ENCODE peak calls at places on chromosomes 16 and 17, in nine cellular contexts. F, H, G, B, L, D, I, T and K are unnamed samples. For H3K4me1, the result is how much of the 10 kb centered on the place peaks cover.

GRCh38 chr17:11814655-11815262 is 182.5 kb downstream of the ZNF18 start:
- DNase-seq in T (no peak), L (no peak), D (no peak), F (no peak), G (no peak), I (no peak), H (no peak), B (no peak), K (no peak)

GRCh38 chr17:64358261-64358788 is 32.3 kb downstream of the PECAM1 start:
- DNase-seq in D (no peak), G (no peak), B (no peak), F (no peak), H (no peak), T (no peak), L (no peak), I (no peak), K (no peak)

GRCh38 chr16:85486256-85486915 is 126.7 kb upstream of the GSE1 start:
- DNase-seq in D (no peak), B (no peak), L (no peak), T (no peak), H (no peak), F (no peak), G (no peak), I (no peak), K (no peak)

GRCh38 chr17:66040402-66040801 is 151.5 kb downstream of the CEP112 start:
- DNase-seq in I (no peak), G (peak), T (peak), B (no peak), L (no peak), F (peak), D (no peak), H (peak), K (no peak)

GRCh38 chr16:87492241-87492635 is 586 bp downstream of the ZCCHC14 start:
- DNase-seq in D (no peak), G (no peak), I (no peak), H (no peak), L (peak), F (no peak), B (no peak), T (no peak), K (no peak)

GRCh38 chr17:59378621-59379194 is 47.3 kb downstream of the YPEL2 start:
- DNase-seq in B (peak), H (no peak), T (no peak), F (no peak), I (no peak), L (no peak), G (no peak), D (no peak), K (no peak)

GRCh38 chr17:79862771-79863440 is 23.7 kb upstream of the CBX4 start:
- DNase-seq in L (no peak), G (no peak), H (no peak), T (no peak), B (no peak), I (no peak), D (no peak), F (no peak), K (no peak)

GRCh38 chr17:65055708-65056638 is 567 bp downstream of the GNA13 start:
- DNase-seq in B (peak), I (peak), G (peak), T (peak), H (peak), F (peak), L (peak), D (peak), K (peak)

GRCh38 chr17:30905742-30906100 is 317 bp downstream of the TEFM start:
- DNase-seq in I (no peak), T (peak), B (no peak), L (peak), D (no peak), F (no peak), G (peak), H (no peak), K (no peak)

GRCh38 chr17:36937001-36937960 is at the start of gene LHX1:
- DNase-seq in I (no peak), L (no peak), H (peak), T (peak), G (no peak), B (no peak), D (peak), F (no peak), K (no peak)

GRCh38 chr16:30372725-30373124 is 1.9 kb upstream of the MYL11 start:
- DNase-seq in I (no peak), D (peak), H (no peak), G (no peak), T (no peak), F (no peak), B (no peak), L (no peak), K (no peak)

GRCh38 chr16:647173-647902 is 1.8 kb upstream of the WDR90 start:
- DNase-seq in G (no peak), F (no peak), H (no peak), L (no peak), D (no peak), T (no peak), B (no peak), I (no peak), K (no peak)

GRCh38 chr16:82395212-82395611 is 225.2 kb upstream of the MPHOSPH6 start:
- DNase-seq in F (no peak), G (no peak), T (no peak), B (no peak), D (no peak), H (no peak), I (no peak), L (no peak), K (no peak)

GRCh38 chr17:78996781-78997201 is 12.8 kb downstream of the CANT1 start:
- DNase-seq in I (no peak), D (no peak), B (no peak), L (no peak), T (no peak), G (no peak), F (no peak), H (no peak), K (no peak)

GRCh38 chr16:27572711-27573110 is 22.8 kb downstream of the KATNIP start:
- DNase-seq in D (peak), L (no peak), B (no peak), T (no peak), I (no peak), G (no peak), F (no peak), H (no peak), K (no peak)

GRCh38 chr16:58029410-58029809 is 3.9 kb downstream of the MMP15 start:
- DNase-seq in F (no peak), I (no peak), H (no peak), D (no peak), L (no peak), T (no peak), B (no peak), G (no peak), K (no peak)

GRCh38 chr16:89319628-89319882 is 102.1 kb downstream of the ZNF778 start:
- DNase-seq in G (no peak), B (no peak), D (no peak), T (no peak), L (peak), F (no peak), H (no peak), I (no peak), K (no peak)

GRCh38 chr16:89318430-89318758 is 100.9 kb downstream of the ZNF778 start:
- DNase-seq in I (no peak), D (no peak), T (no peak), G (no peak), B (no peak), F (no peak), H (no peak), L (no peak), K (no peak)

GRCh38 chr16:89319883-89320716 is 102.6 kb downstream of the ZNF778 start:
- DNase-seq in H (no peak), T (no peak), G (no peak), F (peak), D (peak), B (peak), I (peak), L (peak), K (no peak)

GRCh38 chr16:89317729-89318429 is 100.4 kb downstream of the ZNF778 start:
- DNase-seq in L (no peak), I (no peak), B (no peak), F (no peak), G (no peak), H (no peak), D (peak), T (no peak), K (no peak)

DNA sequence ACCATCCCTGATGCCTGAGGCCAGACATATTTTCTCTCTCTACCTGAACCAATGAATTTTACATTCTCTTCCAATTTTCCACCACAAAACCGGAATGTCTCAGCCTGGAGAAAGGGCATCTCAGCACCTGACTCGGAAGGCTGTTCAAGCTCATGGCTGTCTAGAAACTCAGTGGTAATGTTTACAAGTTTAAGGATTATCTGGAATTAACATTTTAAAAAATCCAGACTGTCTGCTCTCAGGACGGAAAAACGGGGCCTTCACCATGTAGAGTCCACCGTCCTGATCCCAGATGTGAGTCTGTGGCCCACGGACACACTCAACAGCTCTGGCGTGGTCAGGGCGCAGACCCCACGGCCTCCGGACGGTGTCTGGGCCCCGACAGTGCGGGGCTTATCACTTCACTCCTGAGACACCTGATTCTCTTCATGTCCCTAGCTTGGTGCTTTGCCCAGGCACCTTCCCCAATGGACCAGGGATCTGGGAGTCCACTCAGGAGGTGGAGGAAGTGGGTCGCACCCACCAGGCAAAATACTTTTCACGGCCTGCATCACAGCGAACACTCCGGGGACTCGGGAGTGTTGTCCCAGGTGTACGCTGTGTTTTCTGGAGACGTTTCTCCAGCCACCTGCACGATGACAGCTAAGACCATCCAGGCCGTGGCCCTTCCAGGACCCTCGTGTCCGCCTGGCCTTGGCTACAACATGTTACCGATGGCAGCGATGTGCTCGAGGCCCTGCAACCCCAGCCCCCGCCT is 101.5 kb downstream of the ZNF778 start:
- DNase-seq in H (no peak), L (no peak), I (no peak), T (no peak), B (no peak), D (peak), F (no peak), G (no peak), K (no peak)
- H3K4me1 ChIP-seq in H (under half), L (half or more), I (half or more), T (half or more), B (half or more), D (half or more), F (half or more), G (half or more), K (half or more)

GRCh38 chr16:53692146-53692545 is 11.5 kb downstream of the RPGRIP1L start:
- DNase-seq in H (peak), G (no peak), I (no peak), B (no peak), L (no peak), T (peak), D (no peak), F (peak), K (no peak)
- TF ChIP-seq CTCF in H (peak), G (no peak), I (no peak), B (no peak), L (peak), T (peak), D (no peak), F (peak), K (no peak)

DNA sequence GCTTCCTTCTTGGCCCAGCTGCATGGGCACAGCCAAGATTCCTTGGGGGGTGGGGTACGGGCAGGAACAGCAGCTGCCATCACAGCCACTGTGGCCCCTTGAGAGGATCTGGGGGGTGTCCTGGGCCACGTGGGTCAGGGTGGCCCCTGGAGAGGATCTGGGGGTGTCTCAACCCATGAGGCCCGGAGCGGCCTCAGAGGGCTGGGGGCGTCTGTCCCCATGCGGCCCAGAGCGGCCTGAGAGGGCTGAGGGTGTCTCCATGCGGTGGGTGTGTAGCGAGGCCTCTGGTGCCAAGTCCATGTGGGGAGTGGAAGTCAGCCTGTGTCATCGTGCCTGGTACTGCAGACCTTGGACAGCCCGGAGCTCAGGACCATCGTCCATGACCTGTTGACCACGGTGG is 13.7 kb downstream of the TSC2 start:
- DNase-seq in I (no peak), H (no peak), L (no peak), B (no peak), F (no peak), G (no peak), T (no peak), D (no peak), K (no peak)
- H3K4me1 ChIP-seq in I (under half), H (under half), L (under half), B (under half), F (under half), G (under half), T (under half), D (under half), K (under half)

GRCh38 chr16:10942352-10943297 is at the start of gene DEXI:
- DNase-seq in B (peak), F (peak), L (peak), H (peak), D (peak), I (peak), G (peak), T (peak), K (peak)
- TF ChIP-seq CTCF in B (no peak), F (no peak), L (no peak), H (peak), D (peak), I (peak), G (no peak), T (no peak), K (peak)

GRCh38 chr17:1340371-1340770 is 59.7 kb downstream of the YWHAE start:
- DNase-seq in I (no peak), H (no peak), F (no peak), B (no peak), D (no peak), L (no peak), G (no peak), T (no peak), K (no peak)
- H3K4me1 ChIP-seq in I (under half), H (under half), F (under half), B (under half), D (under half), L (under half), G (under half), T (under half), K (under half)